ENCODE peak calls at places on chromosome 16, in six cellular contexts. K is foreskin fibroblast, L is cardiac muscle cell, V is brain microvascular endothelial cell, E is neural crest cell, C is left lung. O is an unnamed sample.

GRCh38 chr16:74725641-74726040 is 25.0 kb upstream of the MLKL start:
- DNase-seq in K (no peak), L (no peak), V (no peak), E (no peak), C (no peak), O (no peak)

GRCh38 chr16:23570992-23571632 is 13.6 kb downstream of the UBFD1 start:
- DNase-seq in K (no peak), L (no peak), V (no peak), E (no peak), C (no peak), O (peak)

GRCh38 chr16:79463839-79464238 is 136.7 kb downstream of the MAF start:
- DNase-seq in K (no peak), L (no peak), V (no peak), E (no peak), C (no peak), O (no peak)

GRCh38 chr16:64544859-64545258 is 577.0 kb downstream of the CDH11 start:
- DNase-seq in K (no peak), L (no peak), V (no peak), E (no peak), C (no peak), O (no peak)

GRCh38 chr16:82720414-82720813 is 93.6 kb downstream of the CDH13 start:
- DNase-seq in K (no peak), L (no peak), V (no peak), E (no peak), C (no peak), O (no peak)

GRCh38 chr16:65532846-65533245 is 411.0 kb upstream of the CDH11 start:
- DNase-seq in K (no peak), L (no peak), V (no peak), E (no peak), C (no peak), O (no peak)

GRCh38 chr16:56513972-56514371 is 5.9 kb downstream of the BBS2 start:
- DNase-seq in K (peak), L (peak), V (peak), E (no peak), C (no peak), O (peak)

GRCh38 chr16:81445143-81445922 is 725 bp downstream of the CMIP start:
- DNase-seq in K (no peak), L (peak), V (no peak), E (no peak), C (no peak), O (peak)

GRCh38 chr16:54805648-54806047 is 125.0 kb upstream of the IRX5 start:
- DNase-seq in K (no peak), L (no peak), V (no peak), E (no peak), C (no peak), O (no peak)

GRCh38 chr16:67150833-67151396 is at the start of gene B3GNT9:
- DNase-seq in K (peak), L (peak), V (peak), E (peak), C (peak), O (peak)

GRCh38 chr16:67148221-67148620 is 2.6 kb downstream of the B3GNT9 start:
- DNase-seq in K (no peak), L (no peak), V (no peak), E (no peak), C (no peak), O (no peak)

GRCh38 chr16:67150058-67150832 is 553 bp downstream of the B3GNT9 start:
- DNase-seq in K (peak), L (peak), V (peak), E (peak), C (no peak), O (peak)

GRCh38 chr16:67148656-67149275 is 2.0 kb downstream of the B3GNT9 start:
- DNase-seq in K (no peak), L (no peak), V (no peak), E (no peak), C (no peak), O (no peak)

GRCh38 chr16:67149276-67150057 is 1.3 kb downstream of the B3GNT9 start:
- DNase-seq in K (no peak), L (no peak), V (no peak), E (no peak), C (no peak), O (no peak)
- TF ChIP-seq CTCF in K (no peak), L (no peak), V (no peak), E (no peak), C (no peak), O (no peak)

DNA sequence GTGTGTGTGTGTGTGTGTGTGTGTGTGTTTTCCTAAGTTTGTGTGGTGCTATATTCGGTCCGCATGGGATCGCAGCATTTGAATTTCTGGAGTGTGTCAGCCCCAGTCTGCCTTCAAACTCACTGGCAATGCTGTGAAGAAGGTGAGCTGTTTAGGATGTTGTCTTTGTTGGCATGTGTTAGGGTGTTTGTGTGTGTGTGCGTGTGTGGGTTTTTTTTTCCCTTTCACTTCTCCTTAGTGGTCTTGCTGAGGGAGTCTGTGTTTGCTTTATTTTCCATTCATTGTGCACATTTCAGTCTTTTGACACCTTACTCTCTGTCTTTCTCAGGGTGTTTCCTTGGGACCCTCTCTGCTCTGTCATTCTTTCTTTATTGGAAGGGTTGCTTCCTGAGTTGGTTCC is 27.7 kb upstream of the RBFOX1 start:
- DNase-seq in K (no peak), L (no peak), V (no peak), E (no peak), C (no peak), O (no peak)
- TF ChIP-seq CTCF in K (no peak), L (no peak), V (no peak), E (no peak), C (no peak), O (no peak)

GRCh38 chr16:8869212-8869987 is 594 bp upstream of the CARHSP1 start:
- DNase-seq in K (no peak), L (no peak), V (no peak), E (no peak), C (no peak), O (peak)
- TF ChIP-seq CTCF in K (no peak), L (no peak), V (peak), E (no peak), C (no peak), O (no peak)

DNA sequence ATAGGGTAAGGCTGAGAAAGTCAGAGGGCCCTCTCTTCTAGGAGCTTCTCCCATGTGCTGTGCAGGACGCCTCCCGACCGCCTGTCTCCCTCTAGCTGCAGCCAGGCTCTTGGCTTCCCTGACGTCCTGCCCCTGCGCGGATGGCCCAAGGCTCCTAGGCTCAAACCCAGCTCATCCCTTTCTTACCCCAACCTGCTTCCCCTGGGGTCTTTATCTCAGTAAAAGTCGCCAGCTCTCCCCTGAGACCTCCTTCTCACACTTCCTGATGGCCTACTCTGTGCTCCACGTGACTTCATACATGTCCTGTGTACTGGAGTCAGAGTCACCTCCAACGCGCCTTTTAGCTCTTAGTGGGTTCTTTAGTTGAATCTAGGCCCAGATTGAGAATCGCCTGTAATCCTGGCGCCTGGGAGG is 1.1 kb upstream of the ZNF747 start:
- DNase-seq in K (peak), L (peak), V (peak), E (peak), C (peak), O (peak)
- TF ChIP-seq CTCF in K (peak), L (peak), V (peak), E (peak), C (peak), O (peak)

GRCh38 chr16:68367034-68367433 is 56.2 kb downstream of the PRMT7 start:
- DNase-seq in K (no peak), L (peak), V (peak), E (peak), C (no peak), O (peak)
- TF ChIP-seq CTCF in K (peak), L (peak), V (peak), E (peak), C (no peak), O (peak)